ENCODE peak calls at places on chromosome 5, in six cellular contexts. One of them, this sample, is unnamed. For H3K4me1, the result is how much of the 10 kb centered on the place peaks cover.

GRCh38 chr5:80072103-80073073 is 37.2 kb downstream of the THBS4 start:
- DNase-seq in heart left ventricle: no peak
- DNase-seq in sigmoid colon: no peak
- DNase-seq in prostate gland: no peak
- DNase-seq in stomach: no peak
- DNase-seq in ovary: no peak
- DNase-seq in this sample: no peak

GRCh38 chr5:167982-168660 is 23.2 kb upstream of the LRRC14B start:
- DNase-seq in heart left ventricle: no peak
- DNase-seq in sigmoid colon: peak
- DNase-seq in prostate gland: no peak
- DNase-seq in stomach: no peak
- DNase-seq in ovary: peak
- DNase-seq in this sample: no peak

GRCh38 chr5:115352571-115352970 is 56.1 kb upstream of the CCDC112 start:
- DNase-seq in heart left ventricle: no peak
- DNase-seq in sigmoid colon: no peak
- DNase-seq in prostate gland: no peak
- DNase-seq in stomach: no peak
- DNase-seq in ovary: no peak
- DNase-seq in this sample: no peak

GRCh38 chr5:67732921-67733320 is 482.6 kb upstream of the PIK3R1 start:
- DNase-seq in heart left ventricle: no peak
- DNase-seq in sigmoid colon: no peak
- DNase-seq in prostate gland: no peak
- DNase-seq in stomach: no peak
- DNase-seq in ovary: no peak
- DNase-seq in this sample: no peak

GRCh38 chr5:38800515-38800914 is 45.3 kb upstream of the OSMR start:
- DNase-seq in heart left ventricle: no peak
- DNase-seq in sigmoid colon: peak
- DNase-seq in prostate gland: no peak
- DNase-seq in stomach: no peak
- DNase-seq in ovary: no peak
- DNase-seq in this sample: no peak

GRCh38 chr5:141940695-141941271 is 17.1 kb downstream of the DELE1 start:
- DNase-seq in heart left ventricle: no peak
- DNase-seq in sigmoid colon: no peak
- DNase-seq in prostate gland: no peak
- DNase-seq in stomach: no peak
- DNase-seq in ovary: no peak
- DNase-seq in this sample: no peak

GRCh38 chr5:133091034-133091433 is 39.2 kb downstream of the HSPA4 start:
- DNase-seq in heart left ventricle: no peak
- DNase-seq in sigmoid colon: no peak
- DNase-seq in prostate gland: no peak
- DNase-seq in stomach: no peak
- DNase-seq in ovary: no peak
- DNase-seq in this sample: no peak

GRCh38 chr5:936149-937144 is 43.8 kb downstream of the TRIP13 start:
- DNase-seq in heart left ventricle: no peak
- DNase-seq in sigmoid colon: peak
- DNase-seq in prostate gland: no peak
- DNase-seq in stomach: no peak
- DNase-seq in ovary: no peak
- DNase-seq in this sample: no peak

GRCh38 chr5:14816999-14817761 is 54.4 kb downstream of the ANKH start:
- DNase-seq in heart left ventricle: no peak
- DNase-seq in sigmoid colon: no peak
- DNase-seq in prostate gland: no peak
- DNase-seq in stomach: no peak
- DNase-seq in ovary: peak
- DNase-seq in this sample: no peak

GRCh38 chr5:158022393-158022792 is 163.4 kb upstream of the CLINT1 start:
- DNase-seq in heart left ventricle: no peak
- DNase-seq in sigmoid colon: no peak
- DNase-seq in prostate gland: no peak
- DNase-seq in stomach: no peak
- DNase-seq in ovary: no peak
- DNase-seq in this sample: peak

GRCh38 chr5:1028481-1029269 is 20.1 kb downstream of the NKD2 start:
- DNase-seq in heart left ventricle: peak
- DNase-seq in sigmoid colon: peak
- DNase-seq in prostate gland: no peak
- DNase-seq in stomach: no peak
- DNase-seq in ovary: no peak
- DNase-seq in this sample: no peak

GRCh38 chr5:389891-390290 is 53.1 kb upstream of the EXOC3 start:
- DNase-seq in heart left ventricle: no peak
- DNase-seq in sigmoid colon: no peak
- DNase-seq in prostate gland: peak
- DNase-seq in stomach: no peak
- DNase-seq in ovary: no peak
- DNase-seq in this sample: no peak

GRCh38 chr5:83925321-83925877 is 204.7 kb upstream of the HAPLN1 start:
- DNase-seq in heart left ventricle: no peak
- DNase-seq in sigmoid colon: no peak
- DNase-seq in prostate gland: no peak
- DNase-seq in stomach: no peak
- DNase-seq in ovary: no peak
- DNase-seq in this sample: no peak

GRCh38 chr5:171418982-171419662 is at the start of gene FGF18:
- DNase-seq in heart left ventricle: peak
- DNase-seq in sigmoid colon: no peak
- DNase-seq in prostate gland: no peak
- DNase-seq in stomach: peak
- DNase-seq in ovary: no peak
- DNase-seq in this sample: peak

GRCh38 chr5:74042559-74043357 is 416.8 kb downstream of the ARHGEF28 start:
- DNase-seq in heart left ventricle: no peak
- DNase-seq in sigmoid colon: no peak
- DNase-seq in prostate gland: no peak
- DNase-seq in stomach: no peak
- DNase-seq in ovary: no peak
- DNase-seq in this sample: no peak

GRCh38 chr5:173572431-173573125 is 43.9 kb downstream of the BOD1 start:
- DNase-seq in heart left ventricle: no peak
- DNase-seq in sigmoid colon: peak
- DNase-seq in prostate gland: no peak
- DNase-seq in stomach: no peak
- DNase-seq in ovary: no peak
- DNase-seq in this sample: no peak

GRCh38 chr5:150129813-150130492 is 25.7 kb downstream of the PDGFRB start:
- DNase-seq in heart left ventricle: peak
- DNase-seq in sigmoid colon: peak
- DNase-seq in prostate gland: peak
- DNase-seq in stomach: peak
- DNase-seq in ovary: peak
- DNase-seq in this sample: peak

GRCh38 chr5:18466731-18467130 is 832.5 kb downstream of the TAF11L14 start:
- DNase-seq in heart left ventricle: no peak
- DNase-seq in sigmoid colon: no peak
- DNase-seq in prostate gland: no peak
- DNase-seq in stomach: no peak
- DNase-seq in ovary: no peak
- DNase-seq in this sample: no peak

GRCh38 chr5:55600536-55601208 is 65.9 kb upstream of the PLPP1 start:
- DNase-seq in heart left ventricle: no peak
- DNase-seq in sigmoid colon: no peak
- DNase-seq in prostate gland: peak
- DNase-seq in stomach: no peak
- DNase-seq in ovary: no peak
- DNase-seq in this sample: no peak

GRCh38 chr5:127486471-127486870 is 31.0 kb upstream of the PRRC1 start:
- DNase-seq in heart left ventricle: no peak
- DNase-seq in sigmoid colon: no peak
- DNase-seq in prostate gland: no peak
- DNase-seq in stomach: no peak
- DNase-seq in ovary: no peak
- DNase-seq in this sample: no peak

GRCh38 chr5:143148461-143149170 is 254.9 kb downstream of the NR3C1 start:
- DNase-seq in heart left ventricle: no peak
- DNase-seq in sigmoid colon: no peak
- DNase-seq in prostate gland: no peak
- DNase-seq in stomach: no peak
- DNase-seq in ovary: peak
- DNase-seq in this sample: no peak

GRCh38 chr5:174355208-174355612 is 309.7 kb downstream of the NSG2 start:
- DNase-seq in heart left ventricle: no peak
- DNase-seq in sigmoid colon: no peak
- DNase-seq in prostate gland: no peak
- DNase-seq in stomach: no peak
- DNase-seq in ovary: no peak
- DNase-seq in this sample: no peak

GRCh38 chr5:82308416-82308815 is 30.3 kb upstream of the RPS23 start:
- DNase-seq in heart left ventricle: no peak
- DNase-seq in sigmoid colon: no peak
- DNase-seq in prostate gland: no peak
- DNase-seq in stomach: no peak
- DNase-seq in ovary: no peak
- DNase-seq in this sample: no peak

GRCh38 chr5:124139995-124140394 is 606.4 kb downstream of the ZNF608 start:
- DNase-seq in heart left ventricle: no peak
- DNase-seq in sigmoid colon: no peak
- DNase-seq in prostate gland: no peak
- DNase-seq in stomach: no peak
- DNase-seq in ovary: no peak
- DNase-seq in this sample: no peak

GRCh38 chr5:87339986-87340385 is 72.3 kb downstream of the RASA1 start:
- DNase-seq in heart left ventricle: no peak
- DNase-seq in sigmoid colon: no peak
- DNase-seq in prostate gland: no peak
- DNase-seq in stomach: no peak
- DNase-seq in ovary: no peak
- DNase-seq in this sample: no peak

GRCh38 chr5:95895771-95896170 is 65.9 kb downstream of the ELL2 start:
- DNase-seq in heart left ventricle: no peak
- DNase-seq in sigmoid colon: no peak
- DNase-seq in prostate gland: no peak
- DNase-seq in stomach: no peak
- DNase-seq in ovary: no peak
- DNase-seq in this sample: no peak

GRCh38 chr5:54146906-54147305 is 163.5 kb downstream of the ARL15 start:
- DNase-seq in heart left ventricle: no peak
- DNase-seq in sigmoid colon: no peak
- DNase-seq in prostate gland: no peak
- DNase-seq in stomach: no peak
- DNase-seq in ovary: no peak
- DNase-seq in this sample: no peak

GRCh38 chr5:43073597-43074546 is 33.8 kb upstream of the ANXA2R start:
- DNase-seq in heart left ventricle: no peak
- DNase-seq in sigmoid colon: no peak
- DNase-seq in prostate gland: no peak
- DNase-seq in stomach: peak
- DNase-seq in ovary: no peak
- DNase-seq in this sample: peak

GRCh38 chr5:114153392-114153791 is 208.5 kb upstream of the KCNN2 start:
- DNase-seq in heart left ventricle: no peak
- DNase-seq in sigmoid colon: no peak
- DNase-seq in prostate gland: no peak
- DNase-seq in stomach: no peak
- DNase-seq in ovary: no peak
- DNase-seq in this sample: no peak

GRCh38 chr5:10478436-10478835 is 36.8 kb downstream of the ROPN1L start:
- DNase-seq in heart left ventricle: no peak
- DNase-seq in sigmoid colon: no peak
- DNase-seq in prostate gland: no peak
- DNase-seq in stomach: no peak
- DNase-seq in ovary: no peak
- DNase-seq in this sample: no peak
- H3K4me1 ChIP-seq in heart left ventricle: under half
- H3K4me1 ChIP-seq in sigmoid colon: under half
- H3K4me1 ChIP-seq in prostate gland: under half
- H3K4me1 ChIP-seq in stomach: under half
- H3K4me1 ChIP-seq in ovary: under half
- H3K4me1 ChIP-seq in this sample: under half

GRCh38 chr5:36177715-36178556 is 26.0 kb downstream of the SKP2 start:
- DNase-seq in heart left ventricle: no peak
- DNase-seq in sigmoid colon: no peak
- DNase-seq in prostate gland: no peak
- DNase-seq in stomach: no peak
- DNase-seq in ovary: no peak
- DNase-seq in this sample: no peak
- TF ChIP-seq CTCF in heart left ventricle: peak
- TF ChIP-seq CTCF in sigmoid colon: peak
- TF ChIP-seq CTCF in prostate gland: peak
- TF ChIP-seq CTCF in stomach: no peak
- TF ChIP-seq CTCF in ovary: peak
- TF ChIP-seq CTCF in this sample: peak

GRCh38 chr5:159091051-159091450 is 8.7 kb downstream of the EBF1 start:
- DNase-seq in heart left ventricle: no peak
- DNase-seq in sigmoid colon: no peak
- DNase-seq in prostate gland: no peak
- DNase-seq in stomach: no peak
- DNase-seq in ovary: no peak
- DNase-seq in this sample: no peak

GRCh38 chr5:159091596-159091995 is 8.1 kb downstream of the EBF1 start:
- DNase-seq in heart left ventricle: no peak
- DNase-seq in sigmoid colon: no peak
- DNase-seq in prostate gland: no peak
- DNase-seq in stomach: no peak
- DNase-seq in ovary: no peak
- DNase-seq in this sample: no peak

GRCh38 chr5:159089675-159090074 is 10.0 kb downstream of the EBF1 start:
- DNase-seq in heart left ventricle: no peak
- DNase-seq in sigmoid colon: no peak
- DNase-seq in prostate gland: no peak
- DNase-seq in stomach: no peak
- DNase-seq in ovary: no peak
- DNase-seq in this sample: no peak

GRCh38 chr5:159094745-159095144 is 5.0 kb downstream of the EBF1 start:
- DNase-seq in heart left ventricle: peak
- DNase-seq in sigmoid colon: peak
- DNase-seq in prostate gland: no peak
- DNase-seq in stomach: peak
- DNase-seq in ovary: peak
- DNase-seq in this sample: peak

GRCh38 chr5:159092288-159092687 is 7.4 kb downstream of the EBF1 start:
- DNase-seq in heart left ventricle: no peak
- DNase-seq in sigmoid colon: no peak
- DNase-seq in prostate gland: no peak
- DNase-seq in stomach: no peak
- DNase-seq in ovary: no peak
- DNase-seq in this sample: no peak
- H3K4me1 ChIP-seq in heart left ventricle: under half
- H3K4me1 ChIP-seq in sigmoid colon: under half
- H3K4me1 ChIP-seq in prostate gland: under half
- H3K4me1 ChIP-seq in stomach: under half
- H3K4me1 ChIP-seq in ovary: under half
- H3K4me1 ChIP-seq in this sample: under half

DNA sequence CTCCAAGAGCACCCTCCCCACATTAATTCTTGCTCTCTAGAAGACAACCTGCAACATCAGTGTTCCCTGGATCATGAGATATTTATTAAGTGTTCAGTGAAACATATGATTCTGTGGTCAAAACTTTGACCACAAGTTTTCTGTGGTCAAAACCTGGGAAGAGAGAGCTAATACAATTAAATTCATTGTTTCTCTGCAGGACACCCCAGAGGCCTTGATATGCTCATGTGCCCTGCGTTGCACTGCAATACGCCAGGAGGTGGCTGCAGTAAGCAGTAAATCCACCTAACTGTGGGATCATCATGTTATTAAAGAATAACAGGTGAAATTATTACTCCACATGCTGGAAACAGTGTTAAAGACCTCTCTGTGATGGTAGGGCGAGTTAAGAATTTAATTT is 109.3 kb upstream of the SPDL1 start:
- DNase-seq in heart left ventricle: no peak
- DNase-seq in sigmoid colon: no peak
- DNase-seq in prostate gland: no peak
- DNase-seq in stomach: no peak
- DNase-seq in ovary: no peak
- DNase-seq in this sample: no peak
- TF ChIP-seq CTCF in heart left ventricle: no peak
- TF ChIP-seq CTCF in sigmoid colon: no peak
- TF ChIP-seq CTCF in prostate gland: no peak
- TF ChIP-seq CTCF in stomach: no peak
- TF ChIP-seq CTCF in ovary: no peak
- TF ChIP-seq CTCF in this sample: no peak

This sample was measured in transverse colon.